ENCODE peak calls at places on chromosomes 3 and 15, in six cellular contexts. Y is neuronal stem cell, E is IMR-90, R is mesenchymal stem cell, K is H9, A is H1. F is an unnamed sample.

GRCh38 chr3:135995766-135996165 is 30.2 kb downstream of the PPP2R3A start:
- DNase-seq in Y (no peak), E (peak), R (no peak), K (no peak), A (no peak), F (no peak)

GRCh38 chr15:84570164-84570692 is 30.6 kb upstream of the ZSCAN2 start:
- DNase-seq in Y (peak), E (no peak), R (peak), K (no peak), A (no peak), F (peak)

GRCh38 chr15:78988361-78988911 is 43.6 kb upstream of the CTSH start:
- DNase-seq in Y (no peak), E (peak), R (peak), K (no peak), A (no peak), F (peak)

GRCh38 chr15:96416934-96417759 is 86.6 kb downstream of the NR2F2 start:
- DNase-seq in Y (no peak), E (peak), R (peak), K (peak), A (peak), F (peak)

GRCh38 chr15:99014803-99015676 is 7.4 kb upstream of the PGPEP1L start:
- DNase-seq in Y (peak), E (peak), R (peak), K (peak), A (peak), F (peak)

GRCh38 chr3:184506579-184506978 is 55.0 kb upstream of the EPHB3 start:
- DNase-seq in Y (no peak), E (peak), R (no peak), K (no peak), A (no peak), F (no peak)

GRCh38 chr3:111151438-111151837 is 79.8 kb downstream of the NECTIN3 start:
- DNase-seq in Y (no peak), E (peak), R (peak), K (no peak), A (no peak), F (peak)

GRCh38 chr3:196341142-196341541 is 3.0 kb upstream of the TM4SF19 start:
- DNase-seq in Y (no peak), E (peak), R (peak), K (no peak), A (no peak), F (peak)

GRCh38 chr3:117818592-117818991 is 1109.0 kb downstream of the TUSC7 start:
- DNase-seq in Y (no peak), E (no peak), R (no peak), K (no peak), A (no peak), F (no peak)

GRCh38 chr3:49967307-49967706 is 27.4 kb downstream of the RBM6 start:
- DNase-seq in Y (no peak), E (peak), R (no peak), K (no peak), A (no peak), F (peak)

GRCh38 chr3:73512095-73512494 is 112.6 kb downstream of the PDZRN3 start:
- DNase-seq in Y (no peak), E (peak), R (peak), K (no peak), A (no peak), F (no peak)

GRCh38 chr3:172040976-172041963 is 1.9 kb downstream of the FNDC3B start:
- DNase-seq in Y (no peak), E (peak), R (peak), K (no peak), A (no peak), F (peak)

GRCh38 chr3:171480526-171480925 is 20.3 kb upstream of the TNIK start:
- DNase-seq in Y (no peak), E (no peak), R (no peak), K (no peak), A (no peak), F (no peak)

GRCh38 chr3:119428538-119428937 is 34.9 kb downstream of the TMEM39A start:
- DNase-seq in Y (no peak), E (no peak), R (no peak), K (peak), A (no peak), F (no peak)

GRCh38 chr3:99250272-99250671 is 348.8 kb upstream of the DCBLD2 start:
- DNase-seq in Y (no peak), E (peak), R (no peak), K (no peak), A (no peak), F (peak)

GRCh38 chr15:40906947-40907802 is 12.9 kb downstream of the VPS18 start:
- DNase-seq in Y (no peak), E (peak), R (peak), K (peak), A (no peak), F (no peak)

GRCh38 chr3:194905696-194906095 is 220.0 kb downstream of the FAM43A start:
- DNase-seq in Y (no peak), E (peak), R (peak), K (no peak), A (no peak), F (no peak)

GRCh38 chr15:40549894-40550293 is 14.9 kb downstream of the CCDC32 start:
- DNase-seq in Y (no peak), E (no peak), R (no peak), K (no peak), A (no peak), F (no peak)

GRCh38 chr3:69306239-69307185 is 79.4 kb downstream of the FRMD4B start:
- DNase-seq in Y (peak), E (peak), R (peak), K (peak), A (peak), F (peak)

GRCh38 chr3:14989943-14990753 is 42.8 kb downstream of the NR2C2 start:
- DNase-seq in Y (no peak), E (no peak), R (peak), K (peak), A (no peak), F (no peak)

GRCh38 chr3:152317956-152318355 is 49.2 kb downstream of the MBNL1 start:
- DNase-seq in Y (no peak), E (peak), R (peak), K (no peak), A (no peak), F (no peak)

GRCh38 chr15:28930011-28930410 is 44.2 kb downstream of the APBA2 start:
- DNase-seq in Y (no peak), E (no peak), R (no peak), K (no peak), A (no peak), F (no peak)

GRCh38 chr3:171699611-171700010 is 110.7 kb downstream of the PLD1 start:
- DNase-seq in Y (no peak), E (no peak), R (no peak), K (no peak), A (no peak), F (no peak)

GRCh38 chr3:165682734-165683133 is 154.5 kb downstream of the BCHE start:
- DNase-seq in Y (no peak), E (no peak), R (no peak), K (no peak), A (no peak), F (no peak)

GRCh38 chr3:98003306-98003969 is 31.2 kb upstream of the RIOX2 start:
- DNase-seq in Y (no peak), E (no peak), R (no peak), K (no peak), A (no peak), F (no peak)

GRCh38 chr3:174884776-174885568 is 25.8 kb downstream of the NAALADL2 start:
- DNase-seq in Y (no peak), E (no peak), R (no peak), K (no peak), A (no peak), F (peak)

GRCh38 chr15:34582461-34583357 is 742 bp downstream of the GOLGA8B start:
- DNase-seq in Y (peak), E (peak), R (peak), K (peak), A (peak), F (peak)

GRCh38 chr3:81764665-81765064 is 3.2 kb upstream of the GBE1 start:
- DNase-seq in Y (no peak), E (no peak), R (no peak), K (no peak), A (no peak), F (no peak)

GRCh38 chr3:121018917-121019321 is 110.9 kb downstream of the STXBP5L start:
- DNase-seq in Y (no peak), E (no peak), R (no peak), K (peak), A (no peak), F (no peak)

GRCh38 chr3:83035704-83036010 is 1274.2 kb upstream of the GBE1 start:
- DNase-seq in Y (no peak), E (no peak), R (no peak), K (no peak), A (no peak), F (no peak)

GRCh38 chr3:120214161-120214560 is 70.9 kb downstream of the GPR156 start:
- DNase-seq in Y (no peak), E (no peak), R (peak), K (no peak), A (no peak), F (no peak)

GRCh38 chr3:66763294-66763693 is 234.8 kb upstream of the KBTBD8 start:
- DNase-seq in Y (no peak), E (peak), R (peak), K (no peak), A (no peak), F (peak)

GRCh38 chr3:56119575-56120349 is 348.5 kb downstream of the ERC2 start:
- DNase-seq in Y (no peak), E (peak), R (peak), K (no peak), A (no peak), F (no peak)

GRCh38 chr3:54366839-54367238 is 244.5 kb downstream of the CACNA2D3 start:
- DNase-seq in Y (no peak), E (no peak), R (no peak), K (no peak), A (no peak), F (no peak)

GRCh38 chr3:85148056-85148455 is 189.3 kb downstream of the CADM2 start:
- DNase-seq in Y (no peak), E (no peak), R (no peak), K (no peak), A (no peak), F (no peak)

GRCh38 chr3:125150525-125151436 is 61.8 kb downstream of the SLC12A8 start:
- DNase-seq in Y (no peak), E (peak), R (no peak), K (peak), A (peak), F (peak)

GRCh38 chr3:31445701-31446100 is 87.0 kb upstream of the STT3B start:
- DNase-seq in Y (no peak), E (no peak), R (no peak), K (no peak), A (no peak), F (peak)

GRCh38 chr3:31440878-31441277 is 91.8 kb upstream of the STT3B start:
- DNase-seq in Y (no peak), E (no peak), R (no peak), K (no peak), A (no peak), F (no peak)

GRCh38 chr3:31442755-31443154 is 90.0 kb upstream of the STT3B start:
- DNase-seq in Y (no peak), E (no peak), R (no peak), K (no peak), A (no peak), F (no peak)

GRCh38 chr3:31446411-31446810 is 86.3 kb upstream of the STT3B start:
- DNase-seq in Y (no peak), E (no peak), R (no peak), K (no peak), A (no peak), F (no peak)

DNA sequence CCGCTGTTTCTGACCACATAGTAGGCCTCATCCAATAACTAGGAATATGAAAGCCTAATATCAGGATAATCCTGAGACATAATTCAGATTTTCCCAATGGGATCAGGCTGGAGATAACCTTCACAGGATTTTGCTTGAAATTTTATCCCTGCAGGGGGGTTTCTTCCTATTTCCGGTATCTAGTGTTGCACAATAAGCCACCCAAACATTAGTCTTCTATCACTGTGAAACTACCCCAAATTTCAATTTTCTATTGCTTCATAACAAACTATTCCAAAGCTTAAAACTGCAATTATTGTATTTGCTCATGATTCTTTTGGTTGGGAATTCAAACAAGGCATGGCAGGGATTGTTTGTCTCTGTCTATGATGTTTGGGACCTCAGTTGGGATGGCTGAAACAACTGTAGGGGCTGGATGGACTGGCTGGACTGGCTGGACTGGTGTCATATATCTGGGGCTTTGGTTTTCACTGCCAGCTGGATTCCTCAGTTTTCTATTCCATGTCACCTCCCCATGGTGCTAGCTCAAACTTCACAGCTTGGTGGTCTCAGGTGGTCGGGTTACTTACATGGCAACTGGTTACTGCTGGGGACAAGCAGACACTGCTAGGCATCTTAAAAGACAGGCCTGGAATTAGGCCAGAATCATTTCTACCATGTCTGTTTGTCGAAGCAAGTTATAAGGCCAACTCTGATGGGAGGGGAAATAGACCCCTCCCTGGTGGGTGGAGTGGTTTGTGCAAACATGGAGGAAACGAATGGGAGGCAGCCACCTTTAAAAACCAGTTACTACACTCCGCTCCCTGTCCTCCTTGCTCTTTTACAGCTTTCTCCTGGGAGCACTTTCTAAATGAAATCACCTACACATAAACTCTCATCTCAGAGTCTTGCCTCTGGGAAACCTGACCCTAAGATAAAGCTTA is 88.2 kb upstream of the STT3B start:
- DNase-seq in Y (no peak), E (no peak), R (no peak), K (no peak), A (no peak), F (peak)
- H3K18ac ChIP-seq in Y (no peak), E (no peak), R (no peak), K (no peak), A (no peak), F (peak)

DNA sequence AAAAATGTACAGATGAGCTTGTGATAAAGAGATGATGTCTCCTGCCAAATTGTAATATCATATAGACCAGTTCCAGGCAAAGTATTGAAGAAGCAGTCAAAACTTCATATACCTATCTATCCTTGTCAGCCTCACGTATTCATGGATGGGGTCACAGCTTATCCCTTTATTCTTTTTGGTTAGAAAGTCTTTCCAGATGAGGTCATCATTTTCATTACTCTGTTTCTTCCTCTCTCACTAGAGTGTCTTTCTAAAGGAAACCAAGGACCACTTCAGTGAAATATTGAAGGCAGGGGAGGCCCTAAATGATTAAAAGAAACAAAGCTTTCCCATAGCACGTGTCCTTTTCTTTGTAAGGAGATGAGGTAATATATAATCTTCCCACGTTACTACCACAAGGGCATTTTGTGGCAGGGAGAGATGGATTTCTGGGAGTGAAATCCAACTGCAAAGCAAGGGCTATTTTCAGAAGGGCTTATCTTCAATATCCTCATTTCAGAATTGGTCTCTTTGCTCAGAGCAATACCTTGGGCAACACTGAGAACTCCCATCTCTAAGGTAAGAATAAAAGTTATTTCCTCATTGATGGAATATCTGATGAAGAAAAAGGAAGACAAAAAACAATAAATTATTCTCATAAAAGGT is 260.2 kb downstream of the TIGIT start:
- DNase-seq in Y (no peak), E (no peak), R (no peak), K (no peak), A (no peak), F (no peak)
- H2AFZ ChIP-seq in Y (no peak), E (no peak), R (no peak), K (no peak), A (no peak), F (no peak)

DNA sequence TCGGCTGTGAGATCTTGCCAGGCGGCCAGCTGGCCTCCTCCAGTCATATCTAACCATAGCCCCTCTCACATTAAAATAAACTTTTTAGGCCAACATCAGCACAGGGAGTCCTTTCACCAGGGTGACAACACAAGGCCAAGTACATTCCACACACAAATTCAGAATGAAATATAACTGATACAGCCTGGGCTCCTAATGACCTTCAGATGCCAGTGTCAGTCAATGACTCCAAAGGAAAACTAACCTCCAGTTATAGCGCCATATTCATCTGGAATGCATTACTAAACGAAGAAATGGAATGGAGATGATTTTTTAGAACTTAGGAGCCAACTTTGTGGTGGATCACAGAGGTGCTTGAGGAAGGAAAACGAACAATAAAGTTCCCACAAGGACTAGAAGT is 205.4 kb downstream of the GREM1 start:
- DNase-seq in Y (no peak), E (no peak), R (no peak), K (no peak), A (no peak), F (no peak)
- H3K18ac ChIP-seq in Y (no peak), E (peak), R (no peak), K (no peak), A (no peak), F (no peak)

GRCh38 chr15:39474657-39475056 is 106.2 kb upstream of the THBS1 start:
- DNase-seq in Y (no peak), E (no peak), R (peak), K (no peak), A (no peak), F (no peak)

GRCh38 chr15:39468828-39469227 is 112.1 kb upstream of the THBS1 start:
- DNase-seq in Y (no peak), E (peak), R (peak), K (no peak), A (no peak), F (no peak)

GRCh38 chr15:39471791-39472190 is 109.1 kb upstream of the THBS1 start:
- DNase-seq in Y (no peak), E (peak), R (peak), K (no peak), A (no peak), F (no peak)

GRCh38 chr15:39468341-39468740 is 112.5 kb upstream of the THBS1 start:
- DNase-seq in Y (no peak), E (no peak), R (no peak), K (no peak), A (no peak), F (no peak)

DNA sequence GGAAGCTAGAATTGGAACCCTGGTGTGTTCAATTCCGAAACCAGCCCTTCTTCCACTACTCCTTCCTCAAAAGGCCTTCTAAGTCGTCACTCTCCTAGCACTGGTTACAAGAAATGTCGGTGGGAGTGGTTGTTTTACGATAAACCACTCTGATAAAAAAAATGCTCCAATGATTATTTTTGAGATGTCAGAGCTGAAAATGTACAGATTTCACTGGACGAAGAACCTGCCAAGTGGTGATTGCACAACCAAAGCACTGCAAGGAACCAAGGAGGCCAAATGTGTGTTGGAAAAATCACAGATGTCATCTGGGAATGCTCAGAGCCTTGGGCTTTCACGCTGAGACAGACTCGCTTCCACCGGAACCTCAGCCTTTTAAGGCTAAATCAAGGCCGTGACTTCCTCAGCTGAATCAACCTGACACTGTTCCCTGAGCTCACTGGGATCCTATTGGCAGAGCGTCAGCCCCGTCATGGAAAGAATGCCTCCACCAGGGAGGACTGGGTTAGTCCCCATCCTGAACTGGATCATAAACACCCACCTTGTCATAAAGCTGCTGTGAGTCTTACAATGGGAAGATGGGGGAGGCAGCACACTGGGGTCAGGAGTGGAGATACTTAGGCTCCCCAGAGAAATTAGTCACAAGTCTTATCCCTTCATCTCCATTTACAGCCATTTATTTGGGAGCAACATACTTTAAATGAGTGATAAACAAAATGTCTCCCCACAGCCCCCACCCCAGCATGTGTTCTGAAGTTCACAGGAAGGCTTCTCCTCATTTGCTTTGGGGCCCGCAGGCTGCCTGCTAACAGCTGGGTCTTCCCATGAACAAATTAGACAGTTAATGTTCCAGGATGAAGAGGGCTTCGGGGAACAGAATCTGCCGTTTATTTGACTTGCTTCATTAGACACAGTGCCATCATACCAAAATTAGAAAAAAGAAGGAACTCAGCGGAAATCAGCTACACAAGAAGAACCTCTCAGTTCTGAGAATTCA is 107.9 kb upstream of the THBS1 start:
- DNase-seq in Y (no peak), E (peak), R (peak), K (no peak), A (no peak), F (peak)
- H2AFZ ChIP-seq in Y (no peak), E (peak), R (no peak), K (no peak), A (peak), F (no peak)

F was measured in trophoblast cell.